ENCODE peak calls at places on chromosomes 3 and 15, in ten cellular contexts. W, K, B, S, R, T, F, Q, M and U are unnamed samples.

GRCh38 chr15:62394079-62394478 is 229.0 kb upstream of the C2CD4B start:
- DNase-seq in W (no peak), K (no peak), B (no peak), S (no peak), R (no peak), T (no peak), F (no peak), Q (no peak), M (no peak), U (no peak)

GRCh38 chr3:136277115-136277514 is 27.0 kb downstream of the PCCB start:
- DNase-seq in W (no peak), K (no peak), B (no peak), S (no peak), R (no peak), T (no peak), F (no peak), Q (no peak), M (no peak), U (no peak)

GRCh38 chr15:68991723-68992122 is 22.8 kb upstream of the NOX5 start:
- DNase-seq in W (no peak), K (no peak), B (no peak), S (no peak), R (no peak), T (no peak), F (no peak), Q (no peak), M (no peak), U (no peak)

GRCh38 chr3:188309437-188310269 is 155.7 kb downstream of the LPP start:
- DNase-seq in W (no peak), K (no peak), B (no peak), S (peak), R (no peak), T (no peak), F (no peak), Q (no peak), M (no peak), U (no peak)

GRCh38 chr3:79604681-79605080 is 163.1 kb downstream of the ROBO1 start:
- DNase-seq in W (no peak), K (no peak), B (no peak), S (no peak), R (no peak), T (no peak), F (no peak), Q (no peak), M (no peak), U (no peak)

GRCh38 chr3:62318365-62318751 is 55.0 kb downstream of the FEZF2 start:
- DNase-seq in W (no peak), K (no peak), B (no peak), S (peak), R (no peak), T (no peak), F (no peak), Q (no peak), M (no peak), U (peak)

GRCh38 chr15:51097553-51098330 is 3.0 kb upstream of the TNFAIP8L3 start:
- DNase-seq in W (no peak), K (no peak), B (no peak), S (no peak), R (no peak), T (no peak), F (no peak), Q (no peak), M (no peak), U (no peak)

GRCh38 chr15:69591905-69592508 is 139.4 kb downstream of the RPLP1 start:
- DNase-seq in W (no peak), K (no peak), B (no peak), S (no peak), R (no peak), T (no peak), F (no peak), Q (no peak), M (no peak), U (no peak)

GRCh38 chr3:197795200-197795599 is 4.1 kb downstream of the LRCH3 start:
- DNase-seq in W (no peak), K (no peak), B (no peak), S (no peak), R (no peak), T (no peak), F (no peak), Q (no peak), M (no peak), U (no peak)

GRCh38 chr3:117059054-117059989 is 349.7 kb downstream of the TUSC7 start:
- DNase-seq in W (peak), K (no peak), B (no peak), S (peak), R (no peak), T (no peak), F (no peak), Q (peak), M (no peak), U (no peak)